ENCODE peak calls at places on chromosomes 12 and 14, in six cellular contexts. I is breast epithelium; P is PC-9; X is adipocyte; S is AG09309; G is CD8-positive, alpha-beta T cell. C is an unnamed sample.

GRCh38 chr12:93602897-93603668 is 30.6 kb downstream of the SOCS2 start:
- DNase-seq in I (no peak), P (no peak), X (no peak), S (no peak), G (no peak), C (no peak)

GRCh38 chr14:56885795-56886194 is 75.5 kb upstream of the OTX2 start:
- DNase-seq in I (no peak), P (no peak), X (no peak), S (no peak), G (no peak), C (no peak)

GRCh38 chr12:10012630-10013330 is 2.4 kb downstream of the CLEC12B start:
- DNase-seq in I (no peak), P (no peak), X (no peak), S (no peak), G (no peak), C (no peak)

GRCh38 chr14:84490081-84490480 is 1039.9 kb upstream of the FLRT2 start:
- DNase-seq in I (no peak), P (no peak), X (no peak), S (no peak), G (no peak), C (no peak)

GRCh38 chr12:8692573-8692972 is 5.2 kb upstream of the RIMKLB start:
- DNase-seq in I (peak; percentile 33), P (no peak), X (peak; percentile 59), S (no peak), G (no peak), C (peak; percentile 14)

GRCh38 chr14:103393687-103394626 is 8.7 kb downstream of the MARK3 start:
- DNase-seq in I (no peak), P (no peak), X (peak; percentile 82), S (no peak), G (no peak), C (no peak)

GRCh38 chr12:116199160-116199559 is 78.3 kb downstream of the MED13L start:
- DNase-seq in I (no peak), P (no peak), X (peak; percentile 25), S (no peak), G (no peak), C (no peak)

GRCh38 chr14:103103461-103104388 is 9.2 kb downstream of the EXOC3L4 start:
- DNase-seq in I (no peak), P (peak; percentile 83), X (peak; percentile 48), S (no peak), G (no peak), C (peak; percentile 62)

GRCh38 chr14:95190346-95190840 is 33.1 kb upstream of the DICER1 start:
- DNase-seq in I (no peak), P (no peak), X (no peak), S (no peak), G (no peak), C (no peak)

GRCh38 chr14:30194769-30195168 is 267.1 kb upstream of the PRKD1 start:
- DNase-seq in I (no peak), P (no peak), X (peak; percentile 76), S (peak; percentile 81), G (no peak), C (no peak)

GRCh38 chr12:88553941-88554658 is 26.2 kb downstream of the KITLG start:
- DNase-seq in I (peak; percentile 54), P (peak; percentile 54), X (peak; percentile 89), S (peak; percentile 71), G (no peak), C (peak; percentile 93)

GRCh38 chr14:40123816-40124215 is 691.6 kb upstream of the FBXO33 start:
- DNase-seq in I (no peak), P (no peak), X (no peak), S (no peak), G (no peak), C (no peak)

GRCh38 chr12:78316656-78317055 is 486.0 kb downstream of the NAV3 start:
- DNase-seq in I (no peak), P (no peak), X (no peak), S (no peak), G (no peak), C (no peak)

GRCh38 chr14:100885196-100886030 is 18.1 kb downstream of the RTL1 start:
- DNase-seq in I (no peak), P (no peak), X (no peak), S (no peak), G (no peak), C (no peak)

GRCh38 chr12:11906284-11906935 is 164.3 kb upstream of the BCL2L14 start:
- DNase-seq in I (no peak), P (no peak), X (peak; percentile 66), S (peak; percentile 37), G (no peak), C (no peak)

GRCh38 chr14:75578099-75578785 is at the start of gene FLVCR2:
- DNase-seq in I (peak; percentile 69), P (peak; percentile 72), X (peak; percentile 91), S (no peak), G (peak; percentile 64), C (peak; percentile 25)

GRCh38 chr14:104403421-104404220 is 175.9 kb upstream of the C14orf180 start:
- DNase-seq in I (no peak), P (no peak), X (no peak), S (no peak), G (peak; percentile 3), C (no peak)

GRCh38 chr12:58388261-58388660 is 446.9 kb downstream of the ATP23 start:
- DNase-seq in I (no peak), P (no peak), X (no peak), S (no peak), G (no peak), C (no peak)

GRCh38 chr14:24903337-24903736 is 146.6 kb downstream of the STXBP6 start:
- DNase-seq in I (no peak), P (no peak), X (peak; percentile 75), S (peak; percentile 27), G (no peak), C (no peak)

GRCh38 chr12:107335802-107336570 is 242.6 kb upstream of the CRY1 start:
- DNase-seq in I (no peak), P (peak; percentile 0), X (no peak), S (no peak), G (no peak), C (no peak)

GRCh38 chr12:97335093-97335492 is 127.5 kb upstream of the RMST start:
- DNase-seq in I (no peak), P (no peak), X (no peak), S (no peak), G (no peak), C (no peak)

GRCh38 chr12:46963977-46964376 is 115.4 kb upstream of the PCED1B start:
- DNase-seq in I (peak; percentile 60), P (peak; percentile 93), X (peak; percentile 63), S (no peak), G (no peak), C (peak; percentile 33)

GRCh38 chr12:82357340-82357739 is 847 bp downstream of the CCDC59 start:
- DNase-seq in I (no peak), P (no peak), X (peak; percentile 18), S (no peak), G (no peak), C (no peak)

GRCh38 chr14:62030387-62030786 is 268.2 kb downstream of the SNAPC1 start:
- DNase-seq in I (no peak), P (no peak), X (no peak), S (no peak), G (no peak), C (no peak)

GRCh38 chr12:95908573-95908972 is 33.8 kb downstream of the CCDC38 start:
- DNase-seq in I (no peak), P (no peak), X (peak; percentile 62), S (no peak), G (no peak), C (no peak)

GRCh38 chr12:69779928-69780327 is 41.3 kb downstream of the RAB3IP start:
- DNase-seq in I (no peak), P (no peak), X (peak; percentile 5), S (no peak), G (no peak), C (no peak)

GRCh38 chr12:53414756-53415417 is 8.8 kb upstream of the AMHR2 start:
- DNase-seq in I (no peak), P (no peak), X (no peak), S (no peak), G (no peak), C (no peak)

GRCh38 chr12:100473716-100474150 is at the start of gene NR1H4:
- DNase-seq in I (no peak), P (no peak), X (no peak), S (peak; percentile 2), G (no peak), C (no peak)

GRCh38 chr12:6330192-6330591 is 11.7 kb downstream of the TNFRSF1A start:
- DNase-seq in I (no peak), P (no peak), X (no peak), S (no peak), G (no peak), C (no peak)

GRCh38 chr14:102920273-102920997 is 2.0 kb upstream of the AMN start:
- DNase-seq in I (no peak), P (no peak), X (no peak), S (no peak), G (no peak), C (no peak)

DNA sequence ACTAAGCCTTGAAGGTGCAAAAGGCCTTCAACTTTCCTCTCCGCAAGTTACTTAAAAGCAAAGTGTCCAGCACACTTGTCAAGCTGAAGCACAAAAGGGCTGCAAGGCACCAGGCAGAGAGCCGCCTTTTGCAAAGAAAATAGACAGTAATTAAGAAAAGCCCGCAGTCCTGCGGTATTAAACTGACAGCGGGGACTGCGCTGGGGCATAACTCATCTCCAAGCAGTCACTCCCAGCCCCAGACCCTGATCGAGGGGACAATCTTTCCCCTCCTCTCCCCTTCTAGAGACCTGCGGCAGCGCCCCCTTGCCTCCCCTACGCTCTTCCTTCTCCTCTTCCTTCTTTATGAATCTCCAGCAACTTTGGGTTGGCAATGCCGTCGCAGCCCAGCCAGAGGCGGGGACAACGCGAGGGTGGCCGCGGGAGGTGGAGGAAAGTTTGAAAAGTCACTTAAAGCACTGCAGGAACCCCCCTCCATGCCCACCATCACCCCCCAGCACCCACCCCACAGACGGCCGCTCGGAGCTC is 200.9 kb upstream of the CAND1 start:
- DNase-seq in I (no peak), P (no peak), X (peak; percentile 38), S (no peak), G (peak; percentile 13), C (no peak)
- H3K4me3 ChIP-seq in I (peak overlapping the region; percentile 72), P (peak overlapping the region; percentile 76), X (peak overlapping the region; percentile 61), S (peak overlapping the region; percentile 42), G (peak overlapping the region; percentile 42), C (no peak overlapping the region)

DNA sequence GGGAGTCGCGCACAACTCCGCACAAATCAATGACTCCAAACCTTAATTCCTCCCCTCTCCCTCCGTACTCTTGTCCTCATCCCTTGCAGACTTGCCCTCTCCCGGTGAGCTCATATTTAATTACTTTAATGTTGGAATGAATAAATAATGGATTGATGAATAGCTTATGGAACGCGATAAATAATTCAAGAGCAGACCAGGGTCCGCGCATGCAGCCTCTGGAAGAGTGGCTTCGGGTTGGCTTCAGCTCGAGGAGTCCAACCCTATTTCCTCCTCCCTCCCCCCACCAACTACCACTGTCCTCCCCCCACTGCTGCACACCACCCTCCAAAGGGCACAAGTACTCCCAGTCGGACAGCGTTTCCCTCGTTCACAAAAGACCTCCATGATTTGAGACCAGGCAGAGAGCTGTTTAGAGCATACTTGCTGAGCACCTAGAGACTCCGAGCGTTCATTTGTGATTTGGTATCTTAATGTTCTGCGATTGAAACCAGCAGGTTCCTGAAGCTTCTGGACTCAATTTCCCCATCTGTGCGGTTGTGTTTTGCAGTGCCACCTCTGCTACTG is 621 bp upstream of the SIX1 start:
- DNase-seq in I (no peak), P (no peak), X (peak; percentile 52), S (no peak), G (no peak), C (no peak)
- H3K4me3 ChIP-seq in I (peak overlapping the region; percentile 54), P (peak overlapping the region; percentile 88), X (peak overlapping the region; percentile 89), S (peak overlapping the region; percentile 81), G (no peak overlapping the region), C (peak overlapping the region; percentile 63)

GRCh38 chr14:87754512-87755223 is 238.3 kb downstream of the GALC start:
- DNase-seq in I (no peak), P (no peak), X (no peak), S (no peak), G (no peak), C (no peak)
- H3K4me3 ChIP-seq in I (no peak overlapping the region), P (no peak overlapping the region), X (no peak overlapping the region), S (no peak overlapping the region), G (no peak overlapping the region), C (no peak overlapping the region)

GRCh38 chr12:1504304-1505150 is 89.9 kb downstream of the FBXL14 start:
- DNase-seq in I (no peak), P (no peak), X (no peak), S (no peak), G (no peak), C (no peak)
- H3K4me3 ChIP-seq in I (no peak overlapping the region), P (no peak overlapping the region), X (no peak overlapping the region), S (no peak overlapping the region), G (no peak overlapping the region), C (no peak overlapping the region)

C was measured in LNCaP clone FGC.